ENCODE peak calls at places on chromosome 16, in six cellular contexts. W is K562, U is HCT116, S is H1, R is GM12878, C is HepG2. F is an unnamed sample. For H3K9me3, the result is how much of the 10 kb centered on the place peaks cover.

GRCh38 chr16:87207965-87208364 is 109.2 kb downstream of the C16orf95 start:
- DNase-seq in W (no peak), U (no peak), S (no peak), R (no peak), C (no peak), F (no peak)

GRCh38 chr16:20814761-20815160 is 8.4 kb downstream of the REXO5 start:
- DNase-seq in W (no peak), U (no peak), S (no peak), R (no peak), C (no peak), F (no peak)

GRCh38 chr16:50010212-50010611 is 14.8 kb upstream of the CNEP1R1 start:
- DNase-seq in W (no peak), U (no peak), S (no peak), R (no peak), C (no peak), F (no peak)

GRCh38 chr16:69037373-69038160 is 67.9 kb upstream of the HAS3 start:
- DNase-seq in W (no peak), U (no peak), S (no peak), R (no peak), C (no peak), F (no peak)

GRCh38 chr16:21708533-21709115 is 44.9 kb downstream of the OTOA start:
- DNase-seq in W (peak), U (peak), S (peak), R (peak), C (peak), F (peak)

GRCh38 chr16:55133654-55134053 is 190.3 kb upstream of the IRX6 start:
- DNase-seq in W (no peak), U (no peak), S (no peak), R (no peak), C (no peak), F (peak)

GRCh38 chr16:54407596-54407995 is 121.0 kb upstream of the IRX3 start:
- DNase-seq in W (no peak), U (no peak), S (no peak), R (no peak), C (no peak), F (no peak)

GRCh38 chr16:56551796-56552738 is 12.8 kb upstream of the MT4 start:
- DNase-seq in W (no peak), U (no peak), S (no peak), R (no peak), C (peak), F (no peak)

GRCh38 chr16:11379420-11379819 is 34.2 kb downstream of the RMI2 start:
- DNase-seq in W (no peak), U (no peak), S (no peak), R (peak), C (no peak), F (no peak)

GRCh38 chr16:89319883-89320716 is 102.6 kb downstream of the ZNF778 start:
- DNase-seq in W (peak), U (no peak), S (no peak), R (peak), C (peak), F (peak)

GRCh38 chr16:70684146-70685060 is 1.4 kb downstream of the MTSS2 start:
- DNase-seq in W (no peak), U (no peak), S (no peak), R (no peak), C (no peak), F (no peak)

GRCh38 chr16:19116711-19117449 is 3.1 kb downstream of the ITPRIPL2 start:
- DNase-seq in W (no peak), U (no peak), S (no peak), R (no peak), C (no peak), F (no peak)

GRCh38 chr16:27723711-27724490 is 174.0 kb downstream of the KATNIP start:
- DNase-seq in W (no peak), U (no peak), S (no peak), R (no peak), C (no peak), F (no peak)

GRCh38 chr16:27722266-27722636 is 172.3 kb downstream of the KATNIP start:
- DNase-seq in W (no peak), U (no peak), S (no peak), R (no peak), C (peak), F (no peak)

GRCh38 chr16:27720731-27721547 is 171.0 kb downstream of the KATNIP start:
- DNase-seq in W (no peak), U (no peak), S (no peak), R (no peak), C (no peak), F (no peak)

GRCh38 chr16:27722892-27723450 is 173.0 kb downstream of the KATNIP start:
- DNase-seq in W (no peak), U (no peak), S (no peak), R (no peak), C (no peak), F (no peak)

GRCh38 chr16:27721548-27722265 is 171.8 kb downstream of the KATNIP start:
- DNase-seq in W (no peak), U (no peak), S (no peak), R (no peak), C (peak), F (no peak)
- TF ChIP-seq ZNF274 in W (no peak), U (no peak), S (no peak), R (no peak), C (no peak), F (no peak)

GRCh38 chr16:850668-851067 is 50.1 kb upstream of the GNG13 start:
- DNase-seq in W (no peak), U (no peak), S (no peak), R (no peak), C (no peak), F (no peak)
- H3K9me3 ChIP-seq in W (under half), U (under half), S (half or more), R (under half), C (under half), F (under half)

DNA sequence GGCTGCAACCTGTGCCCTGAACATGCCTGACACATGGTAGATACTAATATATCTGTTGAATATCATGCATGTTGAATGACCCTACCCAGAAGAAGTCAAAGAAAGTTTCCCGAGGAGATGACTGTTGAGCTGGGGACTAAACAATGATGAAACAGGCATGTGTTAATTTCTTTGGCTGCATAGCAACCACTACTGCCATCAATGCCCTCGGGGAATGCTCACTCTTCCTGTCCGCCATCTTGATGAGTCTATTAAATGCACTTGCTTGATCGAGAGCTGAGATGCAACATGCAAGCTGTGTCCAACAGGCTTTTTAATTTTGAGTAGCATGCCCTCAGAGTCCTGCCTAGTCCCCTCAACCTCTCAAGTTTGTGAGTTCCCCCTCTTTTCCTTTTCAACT is 31.3 kb downstream of the GRIN2A start:
- DNase-seq in W (no peak), U (no peak), S (no peak), R (no peak), C (no peak), F (no peak)
- TF ChIP-seq ZNF274 in W (no peak), U (no peak), S (no peak), R (no peak), C (no peak), F (no peak)

GRCh38 chr16:31754998-31755615 is 118.5 kb upstream of the ZNF267 start:
- DNase-seq in W (no peak), U (no peak), S (no peak), R (no peak), C (no peak), F (no peak)
- H3K9me3 ChIP-seq in W (under half), U (under half), S (half or more), R (under half), C (half or more), F (half or more)

GRCh38 chr16:30351586-30352419 is 3.3 kb downstream of the CD2BP2 start:
- DNase-seq in W (no peak), U (peak), S (no peak), R (no peak), C (no peak), F (no peak)
- TF ChIP-seq ZNF274 in W (no peak), U (no peak), S (no peak), R (no peak), C (no peak), F (no peak)

GRCh38 chr16:73732681-73733080 is 563.9 kb upstream of the PSMD7 start:
- DNase-seq in W (no peak), U (no peak), S (no peak), R (no peak), C (no peak), F (no peak)
- H3K9me3 ChIP-seq in W (under half), U (under half), S (under half), R (under half), C (under half), F (under half)

DNA sequence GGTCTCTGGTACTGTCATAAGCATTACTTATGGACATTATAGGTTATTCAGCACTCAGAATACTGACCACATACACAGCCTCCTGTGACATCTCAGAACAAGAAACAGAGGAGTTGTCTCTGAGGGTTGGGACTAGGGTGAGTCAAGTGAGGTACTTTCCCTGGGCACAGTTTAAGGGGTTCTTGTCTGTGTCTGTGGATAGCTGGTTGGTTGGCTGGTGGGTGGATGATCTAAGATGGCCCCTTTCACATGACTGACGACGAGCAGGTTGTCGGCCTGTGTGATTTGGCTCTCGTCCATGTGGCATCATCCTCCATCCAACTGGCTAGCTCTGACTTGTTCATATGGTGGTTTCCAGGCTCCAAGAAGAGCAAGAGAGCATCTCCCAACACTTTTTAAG is 163.9 kb downstream of the PRKCB start:
- DNase-seq in W (no peak), U (no peak), S (no peak), R (peak), C (no peak), F (no peak)
- TF ChIP-seq ZNF274 in W (no peak), U (no peak), S (no peak), R (no peak), C (no peak), F (no peak)

DNA sequence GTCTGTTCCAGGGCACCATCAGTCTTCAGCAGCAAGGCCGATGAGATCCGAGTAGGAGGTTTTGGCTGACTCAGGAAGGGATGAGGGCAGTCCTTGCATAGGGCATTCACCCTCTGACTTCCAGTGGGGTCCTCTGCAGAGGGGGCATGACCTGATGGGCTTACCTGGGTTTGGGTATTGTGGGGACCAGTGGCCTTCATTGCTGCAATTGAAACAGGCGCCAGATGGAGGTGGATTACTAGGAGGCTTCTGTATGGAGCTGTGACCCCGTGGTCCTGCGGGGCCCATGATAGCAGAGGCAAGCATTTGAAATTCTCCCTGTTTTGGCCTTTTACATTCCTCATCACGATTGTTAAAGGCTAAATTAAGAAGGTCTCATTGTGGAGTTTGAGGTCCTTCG is 2448.7 kb downstream of the TP53TG3F start:
- DNase-seq in W (no peak), U (no peak), S (no peak), R (no peak), C (no peak), F (no peak)
- H3K9me3 ChIP-seq in W (under half), U (under half), S (half or more), R (under half), C (half or more), F (under half)